ENCODE peak calls at places on chromosome 3, in eight cellular contexts. M is K562, Q is ovary, T is fibroblast of the aortic adventitia, P is upper lobe of right lung, O is Calu3, E is dorsolateral prefrontal cortex, H is endothelial cell. S is an unnamed sample.

GRCh38 chr3:13839766-13840340 is 40.0 kb downstream of the WNT7A start:
- DNase-seq in M (no peak), Q (no peak), T (no peak), P (no peak), O (no peak), E (no peak), H (no peak), S (no peak)

GRCh38 chr3:158711886-158712285 is 20.4 kb downstream of the RARRES1 start:
- DNase-seq in M (no peak), Q (no peak), T (peak; percentile 97), P (no peak), O (no peak), E (no peak), H (no peak), S (no peak)

GRCh38 chr3:65974505-65974904 is 64.2 kb downstream of the MAGI1 start:
- DNase-seq in M (no peak), Q (no peak), T (no peak), P (no peak), O (no peak), E (no peak), H (no peak), S (no peak)

GRCh38 chr3:128323206-128324081 is 143.2 kb downstream of the DNAJB8 start:
- DNase-seq in M (no peak), Q (no peak), T (no peak), P (peak; percentile 51), O (no peak), E (no peak), H (no peak), S (no peak)

GRCh38 chr3:187678869-187679268 is 8.7 kb upstream of the SST start:
- DNase-seq in M (peak; percentile 32), Q (peak; percentile 59), T (peak; percentile 75), P (no peak), O (peak; percentile 78), E (no peak), H (peak; percentile 60), S (no peak)

GRCh38 chr3:136733317-136733833 is 18.8 kb downstream of the STAG1 start:
- DNase-seq in M (no peak), Q (no peak), T (peak; percentile 54), P (no peak), O (no peak), E (no peak), H (no peak), S (no peak)

GRCh38 chr3:48440590-48440958 is 517 bp downstream of the TMA7 start:
- DNase-seq in M (no peak), Q (no peak), T (no peak), P (no peak), O (no peak), E (no peak), H (peak; percentile 36), S (peak; percentile 42)

GRCh38 chr3:129740120-129740519 is 133.6 kb upstream of the PLXND1 start:
- DNase-seq in M (no peak), Q (no peak), T (no peak), P (no peak), O (no peak), E (no peak), H (no peak), S (no peak)

GRCh38 chr3:71991051-71991450 is 206.1 kb upstream of the PROK2 start:
- DNase-seq in M (no peak), Q (no peak), T (no peak), P (no peak), O (no peak), E (no peak), H (no peak), S (no peak)

GRCh38 chr3:57164217-57164605 is 942 bp downstream of the IL17RD start:
- DNase-seq in M (no peak), Q (peak; percentile 65), T (peak; percentile 47), P (no peak), O (peak; percentile 15), E (peak; percentile 62), H (no peak), S (no peak)

GRCh38 chr3:13879102-13879945 is 547 bp downstream of the WNT7A start:
- DNase-seq in M (no peak), Q (no peak), T (no peak), P (peak; percentile 71), O (peak; percentile 58), E (no peak), H (peak; percentile 26), S (peak; percentile 42)

GRCh38 chr3:31819441-31819840 is 161.6 kb downstream of the OSBPL10 start:
- DNase-seq in M (no peak), Q (no peak), T (no peak), P (no peak), O (no peak), E (no peak), H (no peak), S (no peak)

GRCh38 chr3:102660653-102661052 is 225.8 kb downstream of the ZPLD1 start:
- DNase-seq in M (no peak), Q (no peak), T (no peak), P (no peak), O (no peak), E (no peak), H (no peak), S (no peak)

GRCh38 chr3:9172851-9173320 is 76.6 kb downstream of the SRGAP3 start:
- DNase-seq in M (no peak), Q (peak; percentile 51), T (no peak), P (no peak), O (no peak), E (peak; percentile 59), H (no peak), S (no peak)
- TF ChIP-seq CTCF in M (no peak), Q (no peak), T (no peak), P (no peak), O (no peak), E (peak; percentile 33), H (no peak), S (no peak)

GRCh38 chr3:24359645-24360462 is 134.8 kb downstream of the THRB start:
- DNase-seq in M (no peak), Q (no peak), T (no peak), P (no peak), O (peak; percentile 4), E (peak; percentile 46), H (no peak), S (no peak)
- TF ChIP-seq CTCF in M (peak; percentile 55), Q (no peak), T (peak; percentile 8), P (no peak), O (no peak), E (no peak), H (no peak), S (no peak)

GRCh38 chr3:36403661-36404060 is 23.4 kb downstream of the STAC start:
- DNase-seq in M (no peak), Q (no peak), T (peak; percentile 6), P (no peak), O (no peak), E (no peak), H (no peak), S (no peak)

GRCh38 chr3:36405193-36405592 is 24.9 kb downstream of the STAC start:
- DNase-seq in M (no peak), Q (no peak), T (no peak), P (no peak), O (no peak), E (no peak), H (no peak), S (no peak)

GRCh38 chr3:36409862-36410261 is 29.6 kb downstream of the STAC start:
- DNase-seq in M (no peak), Q (no peak), T (no peak), P (no peak), O (no peak), E (no peak), H (no peak), S (no peak)

DNA sequence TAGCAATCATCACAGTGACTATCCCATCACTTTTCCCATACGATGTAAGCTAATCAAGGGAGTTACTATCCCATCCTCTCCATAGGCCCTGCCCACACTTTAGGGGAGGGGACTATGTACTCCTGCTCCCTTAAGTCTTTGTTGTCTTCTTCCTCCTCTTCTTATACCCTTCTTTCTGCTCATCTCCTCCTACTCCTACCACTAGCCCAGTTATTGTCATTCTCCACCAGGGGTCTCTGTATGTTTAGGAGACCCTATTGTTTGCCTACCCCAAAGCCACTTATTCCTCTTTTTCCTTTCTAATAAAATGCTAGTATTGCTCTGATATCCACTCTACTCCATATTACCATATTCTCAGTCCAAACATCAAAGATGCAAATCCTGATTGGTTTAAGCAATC is 27.8 kb downstream of the STAC start:
- DNase-seq in M (no peak), Q (no peak), T (no peak), P (no peak), O (no peak), E (no peak), H (no peak), S (no peak)
- TF ChIP-seq CTCF in M (peak; percentile 3), Q (no peak), T (peak; percentile 21), P (peak; percentile 38), O (no peak), E (no peak), H (peak; percentile 49), S (peak; percentile 22)

DNA sequence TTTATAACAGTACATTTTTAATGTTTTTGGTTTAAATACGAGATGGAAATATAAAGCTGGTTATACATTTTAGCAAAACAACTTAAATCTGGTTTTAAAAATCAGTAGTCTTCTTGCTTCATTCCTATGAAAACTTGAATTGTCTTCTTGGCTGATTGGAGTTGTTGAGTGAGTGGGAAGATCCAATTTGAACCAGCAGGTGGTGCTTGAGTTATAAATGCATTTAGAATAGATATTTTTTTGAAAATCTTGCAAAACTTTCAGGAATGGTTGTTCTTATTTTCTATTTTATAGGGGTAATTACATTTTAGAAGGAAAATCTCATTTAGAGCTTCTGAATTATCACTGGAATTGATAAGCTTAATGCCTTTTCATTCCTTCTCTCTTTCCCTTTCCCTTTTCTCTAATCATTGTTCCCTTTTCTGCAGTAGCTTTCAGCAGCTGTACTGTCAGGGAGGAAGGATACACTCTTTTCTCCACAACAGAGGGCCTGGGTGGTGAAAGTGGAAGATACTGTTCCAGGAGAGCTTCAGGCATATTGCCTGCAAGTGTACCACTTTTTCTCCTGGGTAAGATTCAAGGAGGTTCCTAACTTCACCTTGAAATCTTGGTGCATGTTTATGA is 335.6 kb downstream of the NLGN1 start:
- DNase-seq in M (no peak), Q (no peak), T (peak; percentile 75), P (no peak), O (peak; percentile 34), E (no peak), H (no peak), S (no peak)
- TF ChIP-seq CTCF in M (no peak), Q (no peak), T (peak; percentile 73), P (peak; percentile 29), O (peak; percentile 64), E (peak; percentile 65), H (peak; percentile 64), S (no peak)

GRCh38 chr3:194485876-194486539 is 794 bp downstream of the ATP13A3 start:
- DNase-seq in M (peak; percentile 65), Q (peak; percentile 71), T (peak; percentile 46), P (peak; percentile 79), O (peak; percentile 51), E (peak; percentile 48), H (peak; percentile 43), S (no peak)
- TF ChIP-seq CTCF in M (no peak), Q (no peak), T (peak; percentile 26), P (peak; percentile 25), O (no peak), E (no peak), H (no peak), S (peak; percentile 32)

DNA sequence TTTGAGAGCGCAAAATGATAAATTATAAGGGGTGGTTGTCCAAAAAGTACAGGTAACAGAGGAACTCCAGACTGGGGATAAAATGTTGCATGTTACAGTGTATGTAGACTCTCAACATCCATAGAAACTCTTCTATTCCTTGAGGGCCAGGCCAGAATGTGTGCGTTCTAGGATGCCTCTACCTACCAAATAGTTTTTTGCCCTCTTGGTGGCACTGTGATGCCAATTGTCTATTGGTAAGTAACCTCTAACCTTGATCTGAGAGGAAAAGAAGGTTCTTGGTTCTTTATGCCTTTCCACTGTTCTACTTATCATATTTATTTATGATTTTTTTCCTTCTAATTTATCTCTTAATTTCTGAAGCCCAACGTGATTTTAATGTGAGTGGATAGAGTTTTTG is 424.6 kb downstream of the GRM7 start:
- DNase-seq in M (no peak), Q (no peak), T (no peak), P (no peak), O (no peak), E (no peak), H (no peak), S (no peak)
- TF ChIP-seq CTCF in M (no peak), Q (no peak), T (no peak), P (peak; percentile 39), O (no peak), E (no peak), H (no peak), S (no peak)